ENCODE peak calls at places on chromosomes 6 and 20, in seven cellular contexts. N is WERI-Rb-1, I is cardiac fibroblast, Q is fibroblast of pulmonary artery, R is mammary epithelial cell, B is cardiac muscle cell, H is fibroblast of mammary gland. X is an unnamed sample.

GRCh38 chr20:37384683-37385174 is 38.8 kb downstream of the SRC start:
- DNase-seq in N (peak), I (peak), Q (peak), R (peak), B (peak), H (peak), X (peak)

GRCh38 chr6:100944644-100945043 is 63.5 kb upstream of the ASCC3 start:
- DNase-seq in N (no peak), I (no peak), Q (no peak), R (no peak), B (no peak), H (no peak), X (no peak)

GRCh38 chr6:48486876-48487275 is 375.9 kb upstream of the PTCHD4 start:
- DNase-seq in N (no peak), I (no peak), Q (no peak), R (no peak), B (no peak), H (peak), X (no peak)

GRCh38 chr20:30502670-30503069 is 754.8 kb upstream of the DEFB115 start:
- DNase-seq in N (no peak), I (no peak), Q (no peak), R (no peak), B (no peak), H (no peak), X (no peak)

GRCh38 chr6:110366241-110366640 is 8.1 kb upstream of the METTL24 start:
- DNase-seq in N (no peak), I (no peak), Q (no peak), R (no peak), B (no peak), H (no peak), X (no peak)

GRCh38 chr6:42452171-42453026 is 673 bp upstream of the TRERF1 start:
- DNase-seq in N (peak), I (peak), Q (peak), R (peak), B (peak), H (peak), X (peak)

GRCh38 chr20:9815662-9816061 is 23.2 kb downstream of the PAK5 start:
- DNase-seq in N (no peak), I (no peak), Q (no peak), R (no peak), B (no peak), H (no peak), X (no peak)

GRCh38 chr6:170229851-170230519 is 60.9 kb downstream of the DLL1 start:
- DNase-seq in N (no peak), I (no peak), Q (no peak), R (no peak), B (peak), H (no peak), X (no peak)

GRCh38 chr6:56266011-56266410 is 18.6 kb upstream of the COL21A1 start:
- DNase-seq in N (no peak), I (no peak), Q (no peak), R (no peak), B (no peak), H (no peak), X (no peak)

GRCh38 chr20:51335329-51335841 is 207.1 kb downstream of the NFATC2 start:
- DNase-seq in N (no peak), I (peak), Q (peak), R (peak), B (no peak), H (peak), X (peak)

GRCh38 chr6:131995924-131996323 is 44.8 kb upstream of the CCN2 start:
- DNase-seq in N (no peak), I (peak), Q (peak), R (peak), B (no peak), H (peak), X (peak)

GRCh38 chr6:37047421-37047931 is 42.0 kb downstream of the FGD2 start:
- DNase-seq in N (no peak), I (no peak), Q (no peak), R (no peak), B (no peak), H (no peak), X (no peak)
- H3K4me3 ChIP-seq in N (no peak), I (no peak), Q (no peak), R (no peak), B (no peak), H (no peak), X (no peak)

GRCh38 chr6:35007016-35007415 is 118.0 kb downstream of the ANKS1A start:
- DNase-seq in N (no peak), I (no peak), Q (no peak), R (no peak), B (no peak), H (no peak), X (no peak)
- TF ChIP-seq CTCF in N (no peak), I (no peak), Q (no peak), R (no peak), B (no peak), H (no peak), X (no peak)

DNA sequence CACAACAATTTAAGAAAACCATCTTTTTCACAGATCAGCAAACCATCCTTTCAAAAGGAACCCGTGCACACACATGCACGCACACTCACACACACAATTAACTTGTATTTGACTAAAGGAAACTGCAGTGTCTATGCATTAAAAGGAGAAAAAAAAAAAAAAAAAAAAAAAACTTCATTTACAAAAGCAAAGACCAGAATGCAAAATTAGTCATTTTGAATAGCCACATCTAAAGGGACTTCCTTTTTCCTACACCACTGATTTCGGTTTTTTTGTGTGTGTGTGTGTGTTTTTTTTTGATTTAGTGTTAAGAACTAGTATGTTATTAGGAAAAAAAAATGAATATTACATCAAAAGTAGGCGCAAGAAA is 6.3 kb downstream of the ZMYND8 start:
- DNase-seq in N (no peak), I (no peak), Q (no peak), R (no peak), B (no peak), H (no peak), X (no peak)
- H3K4me3 ChIP-seq in N (no peak), I (no peak), Q (peak), R (peak), B (no peak), H (no peak), X (no peak)

GRCh38 chr20:20930500-20930899 is 175.7 kb downstream of the LINC00237 start:
- DNase-seq in N (no peak), I (no peak), Q (no peak), R (no peak), B (no peak), H (no peak), X (no peak)

GRCh38 chr20:20933559-20933958 is 172.6 kb downstream of the LINC00237 start:
- DNase-seq in N (no peak), I (no peak), Q (no peak), R (no peak), B (no peak), H (no peak), X (no peak)

GRCh38 chr20:20931632-20932031 is 174.5 kb downstream of the LINC00237 start:
- DNase-seq in N (no peak), I (no peak), Q (no peak), R (no peak), B (no peak), H (no peak), X (no peak)

GRCh38 chr20:20931024-20931423 is 175.1 kb downstream of the LINC00237 start:
- DNase-seq in N (no peak), I (no peak), Q (no peak), R (no peak), B (no peak), H (no peak), X (no peak)

DNA sequence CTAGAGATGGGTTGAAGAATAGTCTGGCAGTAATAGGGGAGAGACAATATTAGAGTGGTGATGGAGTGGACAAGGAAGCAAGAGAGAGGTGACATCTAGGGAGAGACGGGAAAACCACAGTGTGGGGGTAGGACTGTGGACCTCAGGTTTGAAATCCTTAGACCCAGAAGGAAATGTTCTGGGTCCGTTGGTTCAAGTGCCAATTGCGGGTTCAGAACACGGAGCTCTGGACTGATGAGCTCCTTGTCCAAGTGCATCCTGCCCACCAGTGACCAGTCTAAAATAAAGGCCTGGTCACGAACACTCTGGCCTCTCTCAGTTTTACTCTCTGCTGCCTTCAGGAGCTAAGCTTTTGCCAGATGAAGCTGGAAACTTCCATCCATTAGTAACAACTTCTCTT is 174.0 kb downstream of the LINC00237 start:
- DNase-seq in N (no peak), I (no peak), Q (no peak), R (no peak), B (no peak), H (no peak), X (no peak)
- TF ChIP-seq CTCF in N (no peak), I (no peak), Q (no peak), R (no peak), B (no peak), H (no peak), X (no peak)

GRCh38 chr6:134502614-134503541 is 185.0 kb upstream of the SGK1 start:
- DNase-seq in N (no peak), I (peak), Q (no peak), R (peak), B (no peak), H (no peak), X (no peak)
- H3K4me3 ChIP-seq in N (no peak), I (no peak), Q (no peak), R (no peak), B (no peak), H (no peak), X (no peak)

GRCh38 chr6:63572733-63573139 is 456 bp downstream of the LOC128125822 start:
- DNase-seq in N (no peak), I (no peak), Q (no peak), R (no peak), B (no peak), H (no peak), X (no peak)

GRCh38 chr6:63573899-63574553 is 1.7 kb downstream of the LOC128125822 start:
- DNase-seq in N (peak), I (peak), Q (peak), R (peak), B (peak), H (peak), X (peak)

GRCh38 chr6:63573140-63573898 is 1.0 kb downstream of the LOC128125822 start:
- DNase-seq in N (peak), I (peak), Q (peak), R (peak), B (peak), H (peak), X (peak)

GRCh38 chr6:63571883-63572732 is at the start of the genes LOC128125822 and PTP4A1:
- DNase-seq in N (peak), I (peak), Q (peak), R (peak), B (peak), H (peak), X (peak)

GRCh38 chr6:63571382-63571882 is 848 bp upstream of the LOC128125822 start:
- DNase-seq in N (no peak), I (peak), Q (no peak), R (no peak), B (no peak), H (no peak), X (no peak)
- TF ChIP-seq CTCF in N (no peak), I (no peak), Q (no peak), R (no peak), B (no peak), H (peak), X (no peak)

DNA sequence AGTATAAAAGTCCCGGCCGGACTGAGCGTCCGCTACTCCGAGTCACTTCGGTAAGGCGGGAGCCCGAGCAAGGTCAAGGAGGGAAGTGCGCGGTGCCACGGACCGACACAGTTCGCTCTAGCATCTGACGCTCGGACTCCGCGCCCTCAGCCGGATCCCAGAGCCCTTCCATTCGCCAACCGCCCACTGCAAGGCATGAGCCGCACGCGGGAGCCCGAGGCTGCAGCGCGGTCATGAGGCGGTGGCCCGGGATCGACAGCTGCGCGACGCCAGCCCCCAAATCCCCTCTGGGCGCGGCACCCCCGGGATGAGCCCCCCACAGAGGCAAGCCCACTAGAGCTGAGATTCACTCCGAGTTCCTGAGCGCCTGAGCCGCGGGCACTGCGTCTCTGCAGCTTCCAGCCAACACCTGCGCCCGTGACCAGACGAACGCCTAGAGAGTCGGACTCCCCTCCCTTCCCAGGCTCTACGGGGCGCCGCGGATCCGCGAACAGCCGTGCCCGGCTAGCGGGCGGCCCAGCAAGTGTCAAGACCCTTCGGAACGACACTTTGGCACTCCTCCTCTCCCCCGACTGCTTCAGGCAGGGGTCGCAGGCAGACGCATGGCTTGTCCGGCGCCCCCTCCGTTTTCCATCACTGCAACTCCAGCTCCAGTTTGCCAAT is 749 bp upstream of the ISM1 start:
- DNase-seq in N (peak), I (peak), Q (peak), R (peak), B (peak), H (peak), X (peak)
- H3K4me3 ChIP-seq in N (peak), I (peak), Q (peak), R (peak), B (peak), H (peak), X (no peak)

GRCh38 chr20:45098096-45098773 is 2.7 kb downstream of the KCNS1 start:
- DNase-seq in N (peak), I (peak), Q (peak), R (no peak), B (peak), H (peak), X (peak)
- TF ChIP-seq CTCF in N (peak), I (peak), Q (peak), R (peak), B (peak), H (no peak), X (peak)

GRCh38 chr20:53899351-53900167 is 170.8 kb downstream of the BCAS1 start:
- DNase-seq in N (peak), I (peak), Q (peak), R (peak), B (no peak), H (peak), X (peak)

GRCh38 chr20:53896647-53897046 is 173.7 kb downstream of the BCAS1 start:
- DNase-seq in N (no peak), I (no peak), Q (no peak), R (no peak), B (no peak), H (no peak), X (no peak)

GRCh38 chr20:53898558-53898931 is 171.8 kb downstream of the BCAS1 start:
- DNase-seq in N (no peak), I (no peak), Q (no peak), R (no peak), B (no peak), H (no peak), X (no peak)

GRCh38 chr20:53896041-53896440 is 174.4 kb downstream of the BCAS1 start:
- DNase-seq in N (no peak), I (no peak), Q (no peak), R (no peak), B (no peak), H (no peak), X (no peak)

GRCh38 chr20:53897884-53898557 is 172.4 kb downstream of the BCAS1 start:
- DNase-seq in N (no peak), I (no peak), Q (no peak), R (no peak), B (no peak), H (no peak), X (no peak)
- H3K4me3 ChIP-seq in N (no peak), I (no peak), Q (no peak), R (no peak), B (no peak), H (no peak), X (no peak)